ENCODE peak calls at places on chromosomes 16 and 17, in five cellular contexts. One of them, this sample, is unnamed.

GRCh38 chr17:42832934-42833770 is at the start of gene PSME3:
- DNase-seq in ELF-1: peak; percentile 93
- DNase-seq in Peyer's patch: peak; percentile 89
- DNase-seq in nucleus accumbens: peak; percentile 86
- DNase-seq in T-helper 9 cell: peak; percentile 84
- DNase-seq in this sample: peak; percentile 92

GRCh38 chr16:88739139-88739974 is 33.1 kb downstream of the CTU2 start:
- DNase-seq in Peyer's patch: no peak
- DNase-seq in T-helper 9 cell: no peak
- DNase-seq in nucleus accumbens: no peak
- DNase-seq in ELF-1: no peak
- DNase-seq in this sample: no peak

GRCh38 chr17:71438631-71439146 is 682.1 kb upstream of the SOX9 start:
- DNase-seq in T-helper 9 cell: no peak
- DNase-seq in Peyer's patch: no peak
- DNase-seq in ELF-1: peak; percentile 16
- DNase-seq in nucleus accumbens: no peak
- DNase-seq in this sample: no peak

GRCh38 chr17:27466376-27466747 is 10.1 kb downstream of the KSR1 start:
- DNase-seq in nucleus accumbens: no peak
- DNase-seq in T-helper 9 cell: no peak
- DNase-seq in ELF-1: no peak
- DNase-seq in Peyer's patch: peak; percentile 24
- DNase-seq in this sample: no peak

GRCh38 chr17:42407289-42407836 is 15.7 kb downstream of the CAVIN1 start:
- DNase-seq in ELF-1: no peak
- DNase-seq in Peyer's patch: peak; percentile 73
- DNase-seq in nucleus accumbens: peak; percentile 80
- DNase-seq in T-helper 9 cell: peak; percentile 40
- DNase-seq in this sample: peak; percentile 91

GRCh38 chr16:31253642-31254045 is 6.1 kb upstream of the ITGAM start:
- DNase-seq in ELF-1: no peak
- DNase-seq in nucleus accumbens: no peak
- DNase-seq in Peyer's patch: no peak
- DNase-seq in T-helper 9 cell: no peak
- DNase-seq in this sample: peak; percentile 65

GRCh38 chr16:17519556-17519955 is 48.8 kb upstream of the XYLT1 start:
- DNase-seq in Peyer's patch: no peak
- DNase-seq in nucleus accumbens: no peak
- DNase-seq in ELF-1: no peak
- DNase-seq in T-helper 9 cell: no peak
- DNase-seq in this sample: no peak

GRCh38 chr16:10031473-10031872 is 150.8 kb downstream of the GRIN2A start:
- DNase-seq in ELF-1: no peak
- DNase-seq in Peyer's patch: no peak
- DNase-seq in nucleus accumbens: no peak
- DNase-seq in T-helper 9 cell: no peak
- DNase-seq in this sample: no peak

GRCh38 chr17:19744922-19745757 is 3.0 kb downstream of the ALDH3A1 start:
- DNase-seq in T-helper 9 cell: peak; percentile 79
- DNase-seq in Peyer's patch: peak; percentile 92
- DNase-seq in nucleus accumbens: peak; percentile 83
- DNase-seq in ELF-1: peak; percentile 98
- DNase-seq in this sample: peak; percentile 86

GRCh38 chr17:48871551-48872351 is 20.8 kb upstream of the ATP5MC1 start:
- DNase-seq in ELF-1: peak; percentile 37
- DNase-seq in T-helper 9 cell: no peak
- DNase-seq in nucleus accumbens: no peak
- DNase-seq in Peyer's patch: no peak
- DNase-seq in this sample: peak; percentile 92

GRCh38 chr17:249236-249993 is 68.0 kb upstream of the DOC2B start:
- DNase-seq in T-helper 9 cell: no peak
- DNase-seq in nucleus accumbens: no peak
- DNase-seq in Peyer's patch: no peak
- DNase-seq in ELF-1: no peak
- DNase-seq in this sample: no peak

GRCh38 chr17:7019839-7020519 is 2.9 kb upstream of the BCL6B start:
- DNase-seq in Peyer's patch: no peak
- DNase-seq in nucleus accumbens: no peak
- DNase-seq in T-helper 9 cell: no peak
- DNase-seq in ELF-1: peak; percentile 67
- DNase-seq in this sample: no peak

GRCh38 chr17:20202141-20202574 is 193.0 kb downstream of the SPECC1 start:
- DNase-seq in nucleus accumbens: no peak
- DNase-seq in Peyer's patch: no peak
- DNase-seq in T-helper 9 cell: no peak
- DNase-seq in ELF-1: no peak
- DNase-seq in this sample: peak; percentile 29

GRCh38 chr16:53773150-53773846 is 69.3 kb downstream of the FTO start:
- DNase-seq in nucleus accumbens: peak; percentile 4
- DNase-seq in Peyer's patch: no peak
- DNase-seq in ELF-1: peak; percentile 31
- DNase-seq in T-helper 9 cell: no peak
- DNase-seq in this sample: peak; percentile 94

GRCh38 chr17:78780335-78780734 is 1.7 kb downstream of the CYTH1 start:
- DNase-seq in ELF-1: no peak
- DNase-seq in T-helper 9 cell: no peak
- DNase-seq in nucleus accumbens: no peak
- DNase-seq in Peyer's patch: no peak
- DNase-seq in this sample: no peak

GRCh38 chr17:65064452-65065019 is 8.0 kb upstream of the GNA13 start:
- DNase-seq in ELF-1: peak; percentile 68
- DNase-seq in Peyer's patch: no peak
- DNase-seq in nucleus accumbens: no peak
- DNase-seq in T-helper 9 cell: no peak
- DNase-seq in this sample: no peak

GRCh38 chr17:6669479-6670212 is 18.1 kb downstream of the C17orf100 start:
- DNase-seq in ELF-1: no peak
- DNase-seq in Peyer's patch: no peak
- DNase-seq in T-helper 9 cell: no peak
- DNase-seq in nucleus accumbens: no peak
- DNase-seq in this sample: no peak

GRCh38 chr17:28598389-28598788 is 436 bp downstream of the SPAG5 start:
- DNase-seq in T-helper 9 cell: no peak
- DNase-seq in ELF-1: no peak
- DNase-seq in nucleus accumbens: no peak
- DNase-seq in Peyer's patch: no peak
- DNase-seq in this sample: no peak

GRCh38 chr17:79011451-79012147 is 2.0 kb upstream of the CANT1 start:
- DNase-seq in T-helper 9 cell: no peak
- DNase-seq in Peyer's patch: no peak
- DNase-seq in nucleus accumbens: no peak
- DNase-seq in ELF-1: no peak
- DNase-seq in this sample: no peak

GRCh38 chr16:49524578-49525315 is 151.1 kb downstream of the C16orf78 start:
- DNase-seq in Peyer's patch: no peak
- DNase-seq in nucleus accumbens: no peak
- DNase-seq in T-helper 9 cell: no peak
- DNase-seq in ELF-1: no peak
- DNase-seq in this sample: no peak

GRCh38 chr17:79779088-79779529 is 1.2 kb downstream of the CBX2 start:
- DNase-seq in nucleus accumbens: no peak
- DNase-seq in Peyer's patch: no peak
- DNase-seq in ELF-1: peak; percentile 68
- DNase-seq in T-helper 9 cell: no peak
- DNase-seq in this sample: no peak

This sample was measured in small intestine.